ENCODE peak calls at places on chromosomes 12 and 14, in five cellular contexts. P is HCT116, W is GM23248, M is A673, O is hepatocyte. V is an unnamed sample.
A peak's percentile ranks its signal among the peaks of the same experiment; 100 is the strongest.

GRCh38 chr12:51827925-51828818 is 20.3 kb downstream of the FIGNL2 start:
- DNase-seq in W (peak; percentile 79), O (peak; percentile 55), M (no peak), P (no peak), V (no peak)

GRCh38 chr12:46167412-46167811 is 101.4 kb downstream of the SLC38A1 start:
- DNase-seq in W (no peak), P (no peak), M (no peak), O (no peak), V (no peak)

GRCh38 chr12:68310370-68310769 is 21.8 kb downstream of the MDM1 start:
- DNase-seq in M (peak; percentile 45), O (no peak), P (no peak), W (peak; percentile 82), V (no peak)

GRCh38 chr14:81453166-81453766 is 53.1 kb upstream of the STON2 start:
- DNase-seq in W (peak; percentile 71), O (peak; percentile 75), P (peak; percentile 48), M (peak; percentile 66), V (peak; percentile 24)

GRCh38 chr14:74572829-74573360 is 39.1 kb downstream of the LTBP2 start:
- DNase-seq in W (no peak), O (no peak), P (no peak), M (no peak), V (no peak)

GRCh38 chr14:54722791-54723432 is 156.0 kb downstream of the SAMD4A start:
- DNase-seq in P (no peak), O (peak; percentile 34), M (peak; percentile 83), W (no peak), V (no peak)

GRCh38 chr14:68843471-68844209 is 50.8 kb upstream of the ZFP36L1 start:
- DNase-seq in P (peak; percentile 58), O (peak; percentile 84), M (peak; percentile 78), W (peak; percentile 76), V (peak; percentile 39)

GRCh38 chr12:121189887-121190155 is 20.1 kb upstream of the P2RX4 start:
- DNase-seq in W (no peak), O (no peak), M (no peak), P (no peak), V (no peak)

GRCh38 chr14:61438497-61438859 is 117.1 kb downstream of the PRKCH start:
- DNase-seq in O (no peak), M (no peak), P (no peak), W (no peak), V (no peak)

GRCh38 chr12:113194971-113195391 is 9.5 kb downstream of the RITA1 start:
- DNase-seq in M (no peak), W (peak; percentile 75), P (no peak), O (no peak), V (no peak)

GRCh38 chr14:101781240-101782061 is 19.9 kb downstream of the PPP2R5C start:
- DNase-seq in O (no peak), P (no peak), W (peak; percentile 62), M (peak; percentile 19), V (no peak)

GRCh38 chr12:120903382-120903817 is 758 bp downstream of the SPPL3 start:
- DNase-seq in W (peak; percentile 51), O (peak; percentile 74), P (no peak), M (peak; percentile 6), V (no peak)

GRCh38 chr14:89619616-89620273 is 202.7 kb upstream of the FOXN3 start:
- DNase-seq in M (no peak), P (no peak), O (no peak), W (no peak), V (no peak)

GRCh38 chr14:103380719-103381377 is 4.4 kb upstream of the MARK3 start:
- DNase-seq in P (no peak), W (peak; percentile 42), O (no peak), M (no peak), V (no peak)

GRCh38 chr14:86574026-86574777 is 1044.3 kb downstream of the FLRT2 start:
- DNase-seq in M (peak; percentile 7), W (no peak), P (no peak), O (no peak), V (no peak)

GRCh38 chr14:61338457-61338856 is 17.1 kb downstream of the PRKCH start:
- DNase-seq in M (no peak), W (no peak), P (no peak), O (no peak), V (no peak)

GRCh38 chr14:91252901-91253794 is 8.6 kb upstream of the GPR68 start:
- DNase-seq in P (no peak), M (no peak), O (peak; percentile 61), W (peak; percentile 70), V (no peak)

GRCh38 chr12:53205747-53206146 is 1.3 kb downstream of the ITGB7 start:
- DNase-seq in M (no peak), O (no peak), W (peak; percentile 96), P (no peak), V (no peak)

GRCh38 chr14:31880935-31881334 is 196.2 kb upstream of the ARHGAP5 start:
- DNase-seq in W (peak; percentile 96), O (peak; percentile 47), P (peak; percentile 12), M (no peak), V (no peak)

GRCh38 chr12:117279606-117280005 is 81.8 kb downstream of the NOS1 start:
- DNase-seq in W (no peak), M (no peak), O (no peak), P (no peak), V (no peak)

GRCh38 chr14:72894623-72895378 is 900 bp upstream of the DPF3 start:
- DNase-seq in W (peak; percentile 30), P (no peak), M (peak; percentile 47), O (peak; percentile 57), V (no peak)

GRCh38 chr12:24133385-24133784 is 183.9 kb upstream of the SOX5 start:
- DNase-seq in M (no peak), O (no peak), P (no peak), W (no peak), V (no peak)

GRCh38 chr12:57735952-57736742 is 2.4 kb downstream of the AGAP2 start:
- DNase-seq in W (peak; percentile 57), P (no peak), M (no peak), O (peak; percentile 56), V (no peak)

GRCh38 chr12:57733928-57734327 is 4.6 kb downstream of the AGAP2 start:
- DNase-seq in W (no peak), M (no peak), P (no peak), O (no peak), V (no peak)

GRCh38 chr12:57732726-57733593 is 5.6 kb downstream of the AGAP2 start:
- DNase-seq in M (no peak), W (peak; percentile 43), O (no peak), P (no peak), V (no peak)

GRCh38 chr12:57735198-57735855 is 3.2 kb downstream of the AGAP2 start:
- DNase-seq in P (no peak), O (no peak), M (no peak), W (peak; percentile 44), V (no peak)

GRCh38 chr12:57734586-57734985 is 4.0 kb downstream of the AGAP2 start:
- DNase-seq in M (no peak), P (no peak), W (no peak), O (no peak), V (no peak)
- TF ChIP-seq EZH2 in M (no peak), P (no peak), W (no peak), O (no peak), V (no peak)

GRCh38 chr14:28494196-28494595 is 272.4 kb upstream of the FOXG1 start:
- DNase-seq in O (no peak), W (no peak), P (no peak), M (no peak), V (no peak)

GRCh38 chr14:28488658-28489057 is 277.9 kb upstream of the FOXG1 start:
- DNase-seq in O (no peak), W (no peak), P (no peak), M (no peak), V (no peak)
- TF ChIP-seq EZH2 in O (no peak), W (no peak), P (no peak), M (no peak), V (no peak)

DNA sequence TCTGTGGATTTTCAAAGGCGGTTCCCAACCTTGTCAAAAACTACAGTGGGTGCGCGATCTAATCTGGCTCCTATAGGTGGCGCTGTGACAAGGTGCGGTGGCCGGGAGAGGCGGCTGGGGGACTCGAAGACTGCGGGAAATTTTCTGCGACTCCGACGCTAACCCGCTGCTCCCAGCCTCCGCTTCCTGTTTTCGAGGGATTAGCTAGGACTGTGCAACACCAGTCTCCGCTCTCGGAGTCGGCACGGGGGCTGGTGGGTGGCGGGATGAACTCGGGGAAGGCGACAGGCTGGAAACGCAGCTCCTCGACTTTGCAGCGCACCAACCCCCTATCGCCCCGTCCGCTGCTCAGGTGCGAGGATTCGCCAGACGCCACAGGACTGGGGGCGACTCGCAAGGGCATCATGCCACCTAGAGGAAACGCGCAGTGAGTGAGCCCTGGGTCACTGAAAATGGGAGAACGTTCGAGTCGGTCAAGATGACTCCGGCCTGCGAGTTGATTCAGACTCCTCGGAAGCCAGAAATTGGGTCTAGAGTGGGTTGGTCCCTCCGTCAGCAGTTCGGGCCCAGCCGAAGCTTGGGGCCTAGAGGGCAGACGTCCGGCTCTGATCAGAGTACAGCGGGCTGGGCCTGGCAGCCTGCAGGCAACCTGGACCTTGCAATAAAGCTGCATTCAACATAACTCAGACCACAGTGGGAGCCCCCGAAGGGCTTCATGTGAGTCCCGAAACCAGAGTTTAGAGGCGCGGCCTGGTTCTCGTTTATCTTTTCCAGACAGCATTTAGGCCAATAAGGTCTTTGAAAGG is 5.5 kb upstream of the PAX9 start:
- DNase-seq in W (peak; percentile 42), P (peak; percentile 54), O (peak; percentile 37), M (peak; percentile 93), V (no peak)
- TF ChIP-seq EZH2 in W (peak; percentile 18), P (no peak), O (peak; percentile 81), M (no peak), V (no peak)

GRCh38 chr12:110689601-110690430 is 901 bp upstream of the HVCN1 start:
- DNase-seq in O (peak; percentile 39), P (no peak), W (peak; percentile 42), M (no peak), V (no peak)
- TF ChIP-seq EZH2 in O (no peak), P (no peak), W (no peak), M (no peak), V (no peak)

GRCh38 chr14:79279645-79280399 is 931.5 kb downstream of the DIO2 start:
- DNase-seq in M (no peak), W (peak; percentile 12), O (peak; percentile 42), P (no peak), V (no peak)

GRCh38 chr14:79278798-79279644 is 932.3 kb downstream of the DIO2 start:
- DNase-seq in P (no peak), O (peak; percentile 93), W (peak; percentile 78), M (peak; percentile 86), V (no peak)

GRCh38 chr14:79278286-79278797 is 933.0 kb downstream of the DIO2 start:
- DNase-seq in O (no peak), M (no peak), P (no peak), W (no peak), V (no peak)

GRCh38 chr14:79280400-79280670 is 931.0 kb downstream of the DIO2 start:
- DNase-seq in O (no peak), M (no peak), P (no peak), W (no peak), V (no peak)

GRCh38 chr14:79281244-79282199 is 929.8 kb downstream of the DIO2 start:
- DNase-seq in W (no peak), P (no peak), O (no peak), M (no peak), V (no peak)
- TF ChIP-seq EZH2 in W (no peak), P (no peak), O (no peak), M (no peak), V (no peak)

V was measured in SK-N-MC.